ENCODE peak calls at places on chromosome 19, in six cellular contexts. O, M, J, A, Y and E are unnamed samples.

GRCh38 chr19:21569497-21569870 is 64.1 kb downstream of the ZNF429 start:
- DNase-seq in A (no peak), M (no peak), O (no peak), Y (no peak), J (no peak), E (no peak)

GRCh38 chr19:2302319-2303208 is 5.4 kb downstream of the LINGO3 start:
- DNase-seq in A (no peak), J (peak; percentile 42), M (peak; percentile 79), O (no peak), Y (no peak), E (no peak)

GRCh38 chr19:4139614-4140236 is 13.7 kb upstream of the CREB3L3 start:
- DNase-seq in Y (peak; percentile 48), A (peak; percentile 58), J (peak; percentile 85), M (peak; percentile 99), O (peak; percentile 71), E (peak; percentile 75)

GRCh38 chr19:32691952-32692726 is 518 bp downstream of the NUDT19 start:
- DNase-seq in J (peak; percentile 58), A (no peak), M (peak; percentile 72), Y (no peak), O (no peak), E (peak; percentile 63)

GRCh38 chr19:16319466-16319865 is 5.2 kb upstream of the KLF2 start:
- DNase-seq in O (no peak), J (no peak), Y (no peak), M (no peak), A (no peak), E (no peak)

GRCh38 chr19:35665157-35665556 is 1.2 kb upstream of the UPK1A start:
- DNase-seq in M (no peak), J (no peak), Y (no peak), A (no peak), O (no peak), E (no peak)

GRCh38 chr19:15331419-15332310 is 674 bp downstream of the BRD4 start:
- DNase-seq in O (no peak), J (peak; percentile 79), Y (no peak), A (no peak), M (peak; percentile 60), E (peak; percentile 44)

GRCh38 chr19:32631381-32631780 is 43.6 kb downstream of the ANKRD27 start:
- DNase-seq in O (no peak), J (no peak), A (no peak), M (no peak), Y (no peak), E (no peak)

GRCh38 chr19:33564836-33565338 is 43.3 kb upstream of the PEPD start:
- DNase-seq in M (no peak), A (no peak), O (no peak), Y (no peak), J (no peak), E (no peak)

GRCh38 chr19:2391118-2391725 is 31.2 kb downstream of the TMPRSS9 start:
- DNase-seq in Y (peak; percentile 21), A (peak; percentile 72), O (peak; percentile 66), J (peak; percentile 55), M (no peak), E (peak; percentile 28)

GRCh38 chr19:14072535-14073231 is at the start of gene MISP3:
- DNase-seq in J (no peak), A (no peak), Y (no peak), O (no peak), M (no peak), E (peak; percentile 30)

GRCh38 chr19:14078406-14078805 is 5.8 kb downstream of the MISP3 start:
- DNase-seq in Y (no peak), O (no peak), J (no peak), M (no peak), A (no peak), E (no peak)

GRCh38 chr19:14070268-14071050 is 2.1 kb upstream of the MISP3 start:
- DNase-seq in J (no peak), M (no peak), Y (no peak), A (no peak), O (no peak), E (no peak)

GRCh38 chr19:14073232-14073924 is 792 bp downstream of the MISP3 start:
- DNase-seq in M (peak; percentile 86), Y (no peak), J (peak; percentile 84), A (no peak), O (no peak), E (peak; percentile 76)

DNA sequence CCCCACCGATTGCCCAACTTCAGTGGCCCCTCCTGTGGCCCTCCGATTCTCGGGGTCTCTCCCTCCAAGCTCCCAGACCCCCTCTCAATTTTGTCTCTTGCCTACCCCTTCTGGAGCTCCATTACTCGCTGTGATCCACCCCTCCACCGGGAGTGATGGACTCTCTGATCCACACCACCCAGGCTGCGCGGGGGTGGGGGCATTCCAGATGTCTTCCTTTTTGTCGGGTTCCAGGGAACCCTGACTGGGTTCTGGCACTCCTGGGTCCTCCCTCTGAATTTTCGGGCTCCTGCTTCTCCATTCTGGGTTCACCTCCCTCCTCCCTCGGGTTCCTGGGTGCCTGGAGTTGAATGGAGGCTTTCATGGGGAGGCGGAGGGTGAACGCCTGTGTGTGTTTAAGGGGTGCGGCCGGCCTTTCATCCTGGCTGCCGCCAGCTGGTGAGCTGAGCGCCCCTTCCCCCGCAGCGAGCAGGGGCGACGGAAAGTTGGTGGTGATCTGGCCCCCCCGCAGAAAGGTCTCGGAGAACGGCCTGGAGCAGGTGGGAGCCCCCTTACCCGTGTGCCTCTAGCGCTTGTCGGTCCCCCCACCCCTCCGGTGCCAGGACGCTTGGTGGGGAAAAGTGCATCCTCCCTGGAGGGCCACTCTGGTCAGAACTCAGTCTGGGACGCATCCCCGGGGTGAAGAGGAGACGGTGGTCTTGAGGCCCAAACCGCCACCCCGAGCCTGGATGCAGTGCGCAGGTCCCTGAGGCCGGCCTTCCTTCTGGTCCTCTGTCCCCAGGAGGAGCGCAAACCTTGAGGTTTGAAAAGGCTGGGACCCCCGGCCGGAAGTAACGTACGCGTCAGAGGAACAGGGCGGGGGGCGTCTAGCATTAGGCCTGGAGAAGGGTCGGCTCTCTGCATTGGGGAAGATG is 1.6 kb downstream of the MISP3 start:
- DNase-seq in O (no peak), Y (no peak), A (no peak), J (peak; percentile 61), M (peak; percentile 64), E (no peak)
- TF ChIP-seq JUND in O (no peak), Y (no peak), A (no peak), J (no peak), M (no peak), E (no peak)

GRCh38 chr19:23116802-23117571 is at the start of gene ZNF730:
- DNase-seq in A (no peak), O (no peak), M (peak; percentile 91), Y (peak; percentile 13), J (peak; percentile 51), E (peak; percentile 81)
- TF ChIP-seq JUND in A (no peak), O (no peak), M (no peak), Y (no peak), J (no peak), E (no peak)

GRCh38 chr19:49676690-49677231 is 310 bp upstream of the PRMT1 start:
- DNase-seq in M (peak; percentile 99), O (peak; percentile 100), Y (peak; percentile 99), J (peak; percentile 99), A (peak; percentile 99), E (peak; percentile 99)

GRCh38 chr19:49677901-49678674 is 1.0 kb downstream of the PRMT1 start:
- DNase-seq in O (no peak), Y (no peak), J (peak; percentile 71), M (peak; percentile 97), A (peak; percentile 74), E (peak; percentile 45)

GRCh38 chr19:49676136-49676689 is 858 bp upstream of the PRMT1 start:
- DNase-seq in O (peak; percentile 97), A (peak; percentile 80), J (peak; percentile 86), M (no peak), Y (peak; percentile 84), E (peak; percentile 55)

GRCh38 chr19:49678970-49679831 is 2.1 kb downstream of the PRMT1 start:
- DNase-seq in M (no peak), A (no peak), J (no peak), Y (no peak), O (no peak), E (no peak)

GRCh38 chr19:49677232-49677881 is at the start of gene PRMT1:
- DNase-seq in M (peak; percentile 77), O (no peak), J (peak; percentile 77), Y (no peak), A (peak; percentile 35), E (peak; percentile 30)
- TF ChIP-seq JUND in M (peak; percentile 9), O (no peak), J (peak; percentile 25), Y (no peak), A (no peak), E (no peak)

DNA sequence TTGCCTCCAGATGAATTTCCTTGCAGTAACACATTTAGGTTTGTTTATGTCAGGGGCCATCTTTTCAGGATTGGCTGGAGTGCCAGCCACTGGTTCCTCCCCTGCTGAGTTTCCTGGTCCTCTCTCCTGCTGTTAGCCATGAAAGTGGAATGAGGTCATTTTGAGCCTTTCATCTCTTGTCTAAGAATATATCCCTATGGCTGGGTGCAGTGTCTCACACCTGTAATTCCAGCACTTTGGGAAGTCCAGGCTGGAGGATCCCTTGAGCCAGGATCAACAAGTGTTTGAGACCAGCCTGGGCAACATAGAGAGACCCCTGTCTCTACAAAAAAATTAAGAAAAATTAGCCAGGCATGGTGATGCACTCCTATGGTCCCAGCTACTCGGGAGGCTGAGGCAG is 20.7 kb downstream of the SMARCA4 start:
- DNase-seq in O (no peak), Y (no peak), M (no peak), A (no peak), J (no peak), E (no peak)
- TF ChIP-seq JUND in O (no peak), Y (no peak), M (no peak), A (no peak), J (no peak), E (no peak)

DNA sequence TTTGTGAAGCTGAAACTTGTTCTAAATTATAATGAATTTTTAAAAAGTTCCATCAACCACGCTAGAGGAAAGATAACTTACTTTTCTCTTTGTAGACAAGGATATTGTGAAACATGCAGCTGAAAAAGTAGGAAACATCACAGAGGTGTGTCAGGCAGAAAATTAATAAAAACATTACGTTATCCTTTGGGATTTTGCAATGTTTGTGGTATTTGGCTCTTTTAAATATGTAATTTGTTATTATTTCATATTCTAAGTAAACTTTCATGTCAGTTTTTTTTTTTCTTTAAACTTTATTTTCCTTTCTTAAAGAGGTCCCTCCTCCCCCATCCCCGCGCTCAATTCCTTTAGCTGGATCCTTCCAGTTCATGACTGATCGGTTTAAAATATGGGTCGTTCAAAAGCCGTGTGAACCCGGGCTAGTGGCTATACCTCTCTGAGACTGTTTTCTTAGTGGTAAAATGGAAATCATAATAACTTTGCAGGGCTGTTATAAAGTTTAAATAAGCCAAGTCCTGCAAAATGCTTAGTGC is 745 bp upstream of the CCDC61 start:
- DNase-seq in Y (no peak), J (no peak), O (no peak), M (no peak), A (no peak), E (no peak)
- TF ChIP-seq JUND in Y (no peak), J (no peak), O (no peak), M (no peak), A (no peak), E (no peak)

GRCh38 chr19:869245-870177 is 10.0 kb downstream of the CFD start:
- DNase-seq in J (no peak), O (peak; percentile 63), A (no peak), M (no peak), Y (no peak), E (no peak)
- TF ChIP-seq JUND in J (no peak), O (peak; percentile 53), A (no peak), M (no peak), Y (no peak), E (no peak)